ENCODE peak calls at places on chromosomes 2 and 18, in eight cellular contexts. D is SK-N-SH; R is heart left ventricle; F is endothelial cell of umbilical vein; I is PC-3; N is A549; O is AG04450; S is CD8-positive, alpha-beta memory T cell. Q is an unnamed sample.
A peak's percentile ranks its signal among the peaks of the same experiment; 100 is the strongest.

GRCh38 chr2:23574919-23575654 is 190.1 kb downstream of the KLHL29 start:
- DNase-seq in O (no peak), R (no peak), D (no peak), S (no peak), N (no peak), F (no peak), I (no peak), Q (no peak)

GRCh38 chr2:206240335-206240734 is 34.1 kb upstream of the ZDBF2 start:
- DNase-seq in S (no peak), R (no peak), F (no peak), O (no peak), D (no peak), N (no peak), I (no peak), Q (no peak)

GRCh38 chr2:102449370-102449974 is 23.6 kb upstream of the SLC9A4 start:
- DNase-seq in I (peak; percentile 65), D (peak; percentile 23), S (peak; percentile 38), O (no peak), R (peak; percentile 31), N (peak; percentile 28), F (peak; percentile 67), Q (no peak)

GRCh38 chr2:237482485-237482884 is 4.6 kb upstream of the MLPH start:
- DNase-seq in R (peak; percentile 75), N (no peak), F (no peak), S (no peak), I (no peak), O (no peak), D (peak; percentile 58), Q (no peak)

GRCh38 chr2:26807788-26808460 is 22.1 kb downstream of the CENPA start:
- DNase-seq in F (no peak), D (peak; percentile 75), I (no peak), R (no peak), S (no peak), O (no peak), N (no peak), Q (no peak)

GRCh38 chr18:79420033-79420745 is 24.5 kb downstream of the NFATC1 start:
- DNase-seq in O (no peak), D (no peak), F (no peak), S (no peak), I (no peak), N (no peak), R (no peak), Q (no peak)

GRCh38 chr2:195304310-195304709 is 352.7 kb upstream of the SLC39A10 start:
- DNase-seq in N (no peak), F (peak; percentile 6), R (no peak), D (no peak), I (peak; percentile 45), S (no peak), O (no peak), Q (no peak)

GRCh38 chr2:99158599-99158998 is 3.8 kb downstream of the LIPT1 start:
- DNase-seq in O (no peak), S (no peak), R (no peak), D (no peak), N (no peak), F (no peak), I (no peak), Q (no peak)

GRCh38 chr2:43049836-43050796 is 176.3 kb downstream of the ZFP36L2 start:
- DNase-seq in S (no peak), N (no peak), I (no peak), F (no peak), O (no peak), D (no peak), R (no peak), Q (no peak)

GRCh38 chr2:96260404-96261260 is 5.2 kb downstream of the TMEM127 start:
- DNase-seq in I (peak; percentile 91), O (peak; percentile 65), F (peak; percentile 94), N (peak; percentile 85), D (peak; percentile 81), S (no peak), R (peak; percentile 64), Q (peak; percentile 75)

GRCh38 chr2:43462866-43463641 is 132.8 kb downstream of the THADA start:
- DNase-seq in D (no peak), F (peak; percentile 35), N (no peak), S (no peak), O (no peak), I (peak; percentile 49), R (no peak), Q (peak; percentile 54)

GRCh38 chr2:64492272-64492671 is 31.9 kb upstream of the AFTPH start:
- DNase-seq in D (no peak), S (no peak), I (no peak), O (no peak), R (no peak), F (peak; percentile 73), N (no peak), Q (no peak)

GRCh38 chr18:62767321-62767720 is 52.0 kb downstream of the PHLPP1 start:
- DNase-seq in N (no peak), R (no peak), D (no peak), I (peak; percentile 23), F (no peak), O (no peak), S (no peak), Q (no peak)

GRCh38 chr2:10329584-10329879 is 26.8 kb downstream of the HPCAL1 start:
- DNase-seq in D (no peak), O (no peak), R (no peak), I (no peak), S (no peak), F (no peak), N (no peak), Q (no peak)

GRCh38 chr2:10330700-10331032 is 28.0 kb downstream of the HPCAL1 start:
- DNase-seq in F (no peak), O (no peak), S (no peak), D (no peak), N (no peak), R (no peak), I (no peak), Q (no peak)

GRCh38 chr2:10327896-10328666 is 25.4 kb downstream of the HPCAL1 start:
- DNase-seq in O (no peak), F (no peak), S (no peak), D (no peak), I (peak; percentile 65), R (no peak), N (no peak), Q (no peak)

GRCh38 chr2:10329880-10330699 is 27.4 kb downstream of the HPCAL1 start:
- DNase-seq in I (peak; percentile 61), R (no peak), O (no peak), F (peak; percentile 83), N (peak; percentile 65), S (peak; percentile 60), D (no peak), Q (peak; percentile 72)

GRCh38 chr2:10328667-10329583 is 26.2 kb downstream of the HPCAL1 start:
- DNase-seq in N (no peak), I (no peak), D (no peak), S (no peak), F (peak; percentile 59), O (no peak), R (no peak), Q (no peak)
- H3K27ac ChIP-seq in N (peak overlapping the region; percentile 89), I (no peak overlapping the region), D (no peak overlapping the region), S (no peak overlapping the region), F (peak overlapping the region; percentile 88), O (no peak overlapping the region), R (no peak overlapping the region), Q (no peak overlapping the region)

GRCh38 chr2:233470007-233470687 is 96.4 kb downstream of the USP40 start:
- DNase-seq in N (no peak), I (no peak), D (peak; percentile 50), F (no peak), O (no peak), R (peak; percentile 83), S (no peak), Q (no peak)
- H3K27ac ChIP-seq in N (peak overlapping the region; percentile 98), I (no peak overlapping the region), D (no peak overlapping the region), F (no peak overlapping the region), O (no peak overlapping the region), R (peak overlapping the region; percentile 72), S (no peak overlapping the region), Q (no peak overlapping the region)

DNA sequence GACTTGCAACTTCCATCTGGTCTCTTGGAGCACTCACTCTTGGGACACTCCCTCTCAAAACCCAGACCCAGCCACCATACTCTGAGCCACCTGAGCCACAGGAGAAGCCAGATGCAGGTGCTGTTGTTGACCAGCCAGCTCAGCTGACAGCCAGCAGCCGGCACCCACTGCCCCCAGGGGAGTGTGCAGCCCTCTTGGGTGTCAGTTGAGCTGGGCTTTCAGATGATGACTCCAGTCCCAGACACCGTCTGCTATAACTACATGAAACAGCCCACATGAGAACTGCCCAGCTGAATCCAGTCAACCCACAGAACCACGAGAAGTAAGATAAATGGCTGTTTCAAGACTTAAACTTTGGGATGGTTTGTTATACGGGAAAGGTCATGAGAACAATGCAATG is 10.7 kb upstream of the IGFBP2 start:
- DNase-seq in N (no peak), O (no peak), F (no peak), S (no peak), R (no peak), I (no peak), D (no peak), Q (no peak)
- H3K27ac ChIP-seq in N (no peak overlapping the region), O (no peak overlapping the region), F (no peak overlapping the region), S (no peak overlapping the region), R (no peak overlapping the region), I (no peak overlapping the region), D (no peak overlapping the region), Q (no peak overlapping the region)

DNA sequence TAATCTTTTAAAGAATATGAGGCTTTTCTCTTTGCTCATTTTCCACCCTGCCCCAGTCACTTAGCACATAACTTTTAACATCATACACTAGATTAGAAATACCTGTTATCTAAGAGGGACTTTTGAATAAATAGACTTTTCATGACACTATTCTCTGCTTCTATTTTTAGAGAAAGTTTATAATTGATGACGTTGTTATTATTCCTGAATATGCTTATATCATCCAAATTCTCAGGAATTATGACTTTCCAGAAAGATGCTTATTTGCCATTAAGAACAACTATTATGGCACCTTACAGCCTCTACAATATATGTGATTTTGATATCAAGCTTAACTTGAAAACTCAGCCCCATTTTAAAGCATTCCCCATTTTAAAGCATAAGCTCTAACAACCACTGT is 11.4 kb downstream of the TMEFF2 start:
- DNase-seq in O (no peak), I (no peak), F (no peak), N (no peak), S (no peak), D (no peak), R (no peak), Q (no peak)
- H3K27ac ChIP-seq in O (no peak overlapping the region), I (no peak overlapping the region), F (no peak overlapping the region), N (no peak overlapping the region), S (no peak overlapping the region), D (no peak overlapping the region), R (no peak overlapping the region), Q (no peak overlapping the region)

DNA sequence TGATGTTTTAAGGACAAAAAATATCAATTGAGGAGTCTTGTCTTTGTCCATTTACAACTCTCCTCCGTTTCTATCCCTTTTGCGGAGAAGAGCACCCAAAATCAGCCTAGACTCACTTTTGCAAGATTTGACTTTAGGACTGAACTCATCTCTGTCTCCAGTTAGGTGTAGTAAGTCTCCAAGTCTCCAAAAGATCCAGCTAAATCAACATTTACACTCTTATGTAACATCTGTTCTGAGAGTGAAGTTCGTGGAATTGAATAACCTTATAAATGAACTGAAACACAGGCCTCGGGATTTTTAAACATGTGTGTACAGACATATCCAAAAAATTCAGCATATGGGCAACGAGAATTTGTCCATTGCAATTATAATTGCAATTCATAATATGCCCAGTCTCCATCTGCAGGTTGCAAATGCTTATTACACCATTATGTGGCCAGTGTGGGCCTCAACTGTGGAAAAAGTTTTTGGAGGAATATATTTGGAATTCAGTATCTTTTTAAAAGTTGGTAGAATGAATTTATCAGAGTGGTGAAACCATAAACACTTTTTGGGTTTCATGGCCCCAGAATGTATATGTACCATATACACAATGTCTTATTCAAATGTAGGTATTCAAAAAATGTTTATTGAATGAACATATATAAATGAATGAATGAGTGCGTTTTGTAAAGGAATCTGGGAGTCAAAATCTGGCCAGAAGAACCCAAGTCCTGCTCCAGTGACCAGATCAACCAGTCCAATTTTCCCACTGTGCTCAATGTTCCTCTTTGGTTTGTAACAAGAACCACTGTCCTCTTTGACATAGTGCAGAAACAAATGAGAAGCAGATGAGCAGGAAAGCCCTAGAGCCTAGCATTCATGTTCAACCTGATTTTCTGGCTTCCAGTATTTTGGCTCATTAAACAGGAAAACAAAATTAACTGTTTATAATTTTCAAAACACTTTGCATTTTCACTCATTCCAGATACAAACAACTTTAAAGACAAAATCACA is 23.5 kb downstream of the FAM124B start:
- DNase-seq in N (no peak), I (peak; percentile 32), F (no peak), R (no peak), S (no peak), D (no peak), O (no peak), Q (no peak)
- H3K27ac ChIP-seq in N (no peak overlapping the region), I (no peak overlapping the region), F (no peak overlapping the region), R (no peak overlapping the region), S (no peak overlapping the region), D (no peak overlapping the region), O (no peak overlapping the region), Q (no peak overlapping the region)

Q was measured in SJSA1.